ENCODE peak calls at places on chromosomes 5 and 9, in ten cellular contexts. W is chondrocyte; K is stimulated activated CD4-positive, alpha-beta T cell treated with anti-CD3 and anti-CD28 coated beads, Interleukin-12 subunit alpha, Interleukin-12 subunit beta, amount 100 ng/mL, for 4 hours; O is activated T-cell treated with anti-CD3 and anti-CD28 coated beads for 24 hours; C is heart right ventricle; M is body of pancreas; Q is GM13977; A is effector memory CD8-positive, alpha-beta T cell; Y is hepatic stellate cell; L is HuH-7.5. V is an unnamed sample.
A peak's percentile ranks its signal among the peaks of the same experiment; 100 is the strongest.

GRCh38 chr9:4297151-4297794 is 2.6 kb downstream of the GLIS3 start:
- DNase-seq in W (no peak), K (peak; percentile 29), O (peak; percentile 22), C (peak; percentile 74), M (peak; percentile 77), Q (peak; percentile 63), A (no peak), Y (peak; percentile 85), L (peak; percentile 53), V (peak; percentile 68)

GRCh38 chr5:168916266-168916665 is 337.1 kb upstream of the PANK3 start:
- DNase-seq in W (no peak), K (no peak), O (no peak), C (no peak), M (peak; percentile 31), Q (no peak), A (no peak), Y (no peak), L (no peak), V (no peak)

GRCh38 chr9:130693101-130693425 is 517 bp upstream of the EXOSC2 start:
- DNase-seq in W (no peak), K (no peak), O (no peak), C (no peak), M (no peak), Q (no peak), A (no peak), Y (no peak), L (no peak), V (no peak)

GRCh38 chr5:102815560-102816324 is 60.6 kb downstream of the PAM start:
- DNase-seq in W (no peak), K (no peak), O (no peak), C (no peak), M (no peak), Q (no peak), A (no peak), Y (no peak), L (no peak), V (no peak)

GRCh38 chr5:112006721-112007120 is 249.7 kb upstream of the NREP start:
- DNase-seq in W (no peak), K (no peak), O (no peak), C (no peak), M (no peak), Q (no peak), A (no peak), Y (no peak), L (no peak), V (no peak)

GRCh38 chr9:73179594-73179993 is 27.9 kb downstream of the ANXA1 start:
- DNase-seq in W (no peak), K (no peak), O (no peak), C (no peak), M (no peak), Q (no peak), A (no peak), Y (no peak), L (no peak), V (no peak)

GRCh38 chr5:15575566-15576195 is 75.7 kb downstream of the FBXL7 start:
- DNase-seq in W (no peak), K (no peak), O (no peak), C (no peak), M (no peak), Q (no peak), A (no peak), Y (no peak), L (no peak), V (no peak)

GRCh38 chr5:82422751-82423181 is 144.6 kb upstream of the RPS23 start:
- DNase-seq in W (no peak), K (no peak), O (no peak), C (peak; percentile 24), M (peak; percentile 12), Q (no peak), A (no peak), Y (no peak), L (no peak), V (no peak)

GRCh38 chr5:126355940-126356339 is 67.3 kb upstream of the GRAMD2B start:
- DNase-seq in W (no peak), K (no peak), O (no peak), C (no peak), M (no peak), Q (no peak), A (no peak), Y (no peak), L (no peak), V (no peak)

GRCh38 chr5:34735436-34736426 is 79.6 kb downstream of the RAI14 start:
- DNase-seq in W (no peak), K (no peak), O (no peak), C (no peak), M (no peak), Q (no peak), A (no peak), Y (no peak), L (no peak), V (no peak)

GRCh38 chr9:134177624-134178393 is 13.4 kb upstream of the RNU6ATAC start:
- DNase-seq in W (peak; percentile 89), K (no peak), O (no peak), C (no peak), M (no peak), Q (no peak), A (no peak), Y (no peak), L (no peak), V (no peak)

GRCh38 chr5:43663916-43664315 is 60.9 kb downstream of the NNT start:
- DNase-seq in W (no peak), K (no peak), O (no peak), C (no peak), M (no peak), Q (no peak), A (no peak), Y (no peak), L (no peak), V (no peak)

GRCh38 chr5:109748545-109748944 is 58.8 kb downstream of the MAN2A1 start:
- DNase-seq in W (no peak), K (no peak), O (no peak), C (no peak), M (no peak), Q (no peak), A (no peak), Y (no peak), L (no peak), V (no peak)

GRCh38 chr5:71809446-71809845 is 90.4 kb downstream of the CARTPT start:
- DNase-seq in W (no peak), K (no peak), O (no peak), C (no peak), M (no peak), Q (no peak), A (no peak), Y (no peak), L (no peak), V (no peak)

GRCh38 chr9:114880276-114880891 is 50.0 kb downstream of the TNFSF8 start:
- DNase-seq in W (no peak), K (no peak), O (no peak), C (no peak), M (no peak), Q (no peak), A (no peak), Y (no peak), L (no peak), V (no peak)

GRCh38 chr5:41465493-41466171 is 44.8 kb downstream of the PLCXD3 start:
- DNase-seq in W (no peak), K (no peak), O (no peak), C (peak; percentile 7), M (no peak), Q (no peak), A (no peak), Y (peak; percentile 3), L (no peak), V (no peak)

GRCh38 chr9:4301971-4302427 is 2.1 kb upstream of the GLIS3 start:
- DNase-seq in W (no peak), K (no peak), O (no peak), C (peak; percentile 12), M (peak; percentile 43), Q (no peak), A (no peak), Y (peak; percentile 72), L (no peak), V (peak; percentile 25)

GRCh38 chr9:124934290-124934689 is 6.6 kb downstream of the GOLGA1 start:
- DNase-seq in W (no peak), K (no peak), O (no peak), C (no peak), M (no peak), Q (no peak), A (no peak), Y (peak; percentile 16), L (no peak), V (no peak)

GRCh38 chr5:75536694-75537360 is 25.1 kb downstream of the POLK start:
- DNase-seq in W (no peak), K (no peak), O (no peak), C (no peak), M (no peak), Q (no peak), A (no peak), Y (no peak), L (no peak), V (no peak)

GRCh38 chr9:87711857-87712800 is 13.8 kb upstream of the CTSL start:
- DNase-seq in W (no peak), K (no peak), O (no peak), C (no peak), M (no peak), Q (no peak), A (no peak), Y (peak; percentile 70), L (no peak), V (no peak)

GRCh38 chr9:11349187-11349586 is 736.4 kb upstream of the PTPRD start:
- DNase-seq in W (peak; percentile 39), K (no peak), O (no peak), C (no peak), M (no peak), Q (no peak), A (no peak), Y (no peak), L (no peak), V (no peak)

GRCh38 chr9:96067004-96067403 is 191.5 kb downstream of the ERCC6L2 start:
- DNase-seq in W (no peak), K (no peak), O (no peak), C (peak; percentile 50), M (no peak), Q (no peak), A (no peak), Y (no peak), L (no peak), V (peak; percentile 52)

GRCh38 chr5:5492087-5492933 is 69.8 kb downstream of the ICE1 start:
- DNase-seq in W (no peak), K (no peak), O (no peak), C (peak; percentile 28), M (no peak), Q (peak; percentile 66), A (peak; percentile 35), Y (peak; percentile 61), L (peak; percentile 47), V (no peak)

GRCh38 chr5:67077296-67077695 is 119.3 kb downstream of the CD180 start:
- DNase-seq in W (no peak), K (no peak), O (no peak), C (no peak), M (no peak), Q (no peak), A (no peak), Y (no peak), L (no peak), V (no peak)

GRCh38 chr9:34010979-34011378 is 37.7 kb downstream of the UBAP2 start:
- DNase-seq in W (no peak), K (no peak), O (no peak), C (no peak), M (no peak), Q (no peak), A (peak; percentile 21), Y (no peak), L (no peak), V (no peak)

GRCh38 chr9:121708768-121709488 is 57.5 kb downstream of the DAB2IP start:
- DNase-seq in W (no peak), K (no peak), O (no peak), C (no peak), M (no peak), Q (no peak), A (no peak), Y (no peak), L (no peak), V (no peak)

GRCh38 chr9:65405253-65405652 is 120.2 kb upstream of the FOXD4L5 start:
- DNase-seq in W (no peak), K (no peak), O (no peak), C (no peak), M (no peak), Q (no peak), A (no peak), Y (no peak), L (no peak), V (no peak)

GRCh38 chr9:106286249-106286648 is 576.7 kb upstream of the ZNF462 start:
- DNase-seq in W (no peak), K (no peak), O (no peak), C (no peak), M (no peak), Q (no peak), A (no peak), Y (no peak), L (no peak), V (no peak)

V was measured in heart left ventricle.